ENCODE peak calls at places on chromosomes 6 and 20, in five cellular contexts. E, R, T, K and I are unnamed samples.

GRCh38 chr20:24935786-24936525 is 13.1 kb upstream of the CST7 start:
- DNase-seq in E (no peak), R (no peak), T (no peak), K (peak), I (no peak)

GRCh38 chr6:77926198-77926752 is 273.4 kb downstream of the MEI4 start:
- DNase-seq in E (no peak), R (no peak), T (peak), K (no peak), I (no peak)

GRCh38 chr6:121897337-121897760 is 461.9 kb downstream of the GJA1 start:
- DNase-seq in E (no peak), R (peak), T (no peak), K (no peak), I (no peak)

GRCh38 chr20:12110711-12111110 is 193.0 kb downstream of the BTBD3 start:
- DNase-seq in E (no peak), R (no peak), T (no peak), K (no peak), I (no peak)

GRCh38 chr20:58759947-58760346 is 67.3 kb downstream of the NPEPL1 start:
- DNase-seq in E (no peak), R (no peak), T (no peak), K (no peak), I (no peak)

GRCh38 chr6:140401666-140402255 is 1027.3 kb upstream of the CITED2 start:
- DNase-seq in E (no peak), R (peak), T (peak), K (no peak), I (no peak)

GRCh38 chr20:35055445-35056276 is 36.9 kb downstream of the TRPC4AP start:
- DNase-seq in E (no peak), R (peak), T (no peak), K (no peak), I (no peak)

GRCh38 chr6:114181629-114182028 is 161.2 kb downstream of the HS3ST5 start:
- DNase-seq in E (no peak), R (no peak), T (no peak), K (no peak), I (no peak)

GRCh38 chr6:63509652-63510352 is 62.5 kb upstream of the LOC128125822 start:
- DNase-seq in E (no peak), R (peak), T (no peak), K (no peak), I (no peak)

GRCh38 chr6:124613050-124613449 is 349.2 kb upstream of the RNF217 start:
- DNase-seq in E (no peak), R (no peak), T (no peak), K (no peak), I (no peak)

GRCh38 chr6:57209030-57209429 is 13.1 kb downstream of the RAB23 start:
- DNase-seq in E (no peak), R (no peak), T (no peak), K (no peak), I (no peak)

GRCh38 chr6:147852772-147853171 is 344.3 kb downstream of the SAMD5 start:
- DNase-seq in E (no peak), R (peak), T (peak), K (no peak), I (no peak)

GRCh38 chr20:46901638-46902037 is 7.0 kb downstream of the EYA2 start:
- DNase-seq in E (no peak), R (no peak), T (no peak), K (no peak), I (no peak)

GRCh38 chr6:90397047-90397446 is 100.4 kb upstream of the BACH2 start:
- DNase-seq in E (no peak), R (no peak), T (no peak), K (no peak), I (no peak)

GRCh38 chr20:32343438-32343837 is 14.7 kb upstream of the ASXL1 start:
- DNase-seq in E (no peak), R (peak), T (peak), K (no peak), I (no peak)

GRCh38 chr6:168188974-168189678 is 110.1 kb upstream of the FRMD1 start:
- DNase-seq in E (no peak), R (no peak), T (no peak), K (no peak), I (no peak)

GRCh38 chr6:116101298-116101718 is 655 bp downstream of the NT5DC1 start:
- DNase-seq in E (no peak), R (no peak), T (no peak), K (peak), I (no peak)

GRCh38 chr20:53422039-53422438 is 171.6 kb downstream of the ZNF217 start:
- DNase-seq in E (no peak), R (no peak), T (no peak), K (no peak), I (no peak)

GRCh38 chr6:137697267-137697938 is 169.7 kb upstream of the TNFAIP3 start:
- DNase-seq in E (peak), R (peak), T (peak), K (no peak), I (no peak)

GRCh38 chr20:46304361-46304760 is 3.9 kb downstream of the CDH22 start:
- DNase-seq in E (no peak), R (peak), T (no peak), K (no peak), I (no peak)

GRCh38 chr20:2348336-2348735 is 32.4 kb upstream of the TGM6 start:
- DNase-seq in E (no peak), R (no peak), T (no peak), K (no peak), I (no peak)

GRCh38 chr6:119742188-119742803 is 392.7 kb upstream of the MAN1A1 start:
- DNase-seq in E (no peak), R (peak), T (peak), K (peak), I (no peak)

GRCh38 chr6:106799008-106799952 is 169.9 kb downstream of the QRSL1 start:
- DNase-seq in E (no peak), R (peak), T (peak), K (no peak), I (peak)

GRCh38 chr6:4368649-4369048 is 233.3 kb upstream of the ECI2 start:
- DNase-seq in E (no peak), R (no peak), T (no peak), K (no peak), I (no peak)

GRCh38 chr6:101402618-101403002 is 9.1 kb downstream of the GRIK2 start:
- DNase-seq in E (no peak), R (no peak), T (peak), K (no peak), I (peak)

GRCh38 chr6:30227763-30228487 is 14.7 kb upstream of the TRIM26 start:
- DNase-seq in E (no peak), R (no peak), T (no peak), K (no peak), I (no peak)

GRCh38 chr6:54801669-54802068 is 44.9 kb upstream of the FAM83B start:
- DNase-seq in E (no peak), R (peak), T (peak), K (no peak), I (no peak)

GRCh38 chr20:16020971-16021370 is 552.3 kb downstream of the KIF16B start:
- DNase-seq in E (no peak), R (peak), T (peak), K (no peak), I (no peak)

GRCh38 chr6:100202417-100203194 is 208.6 kb upstream of the MCHR2 start:
- DNase-seq in E (no peak), R (peak), T (peak), K (no peak), I (no peak)